ENCODE peak calls at places on chromosome X, in eight cellular contexts. X, S, D, U, Q, R, L and Y are unnamed samples.

GRCh38 chrX:15679246-15679645 is 14.6 kb upstream of the CLTRN start:
- DNase-seq in X (no peak), S (no peak), D (no peak), U (no peak), Q (no peak), R (no peak), L (no peak), Y (no peak)

GRCh38 chrX:150779367-150779766 is 86.2 kb downstream of the MTMR1 start:
- DNase-seq in X (no peak), S (no peak), D (no peak), U (no peak), Q (no peak), R (no peak), L (no peak), Y (no peak)

GRCh38 chrX:53563324-53563723 is 123.2 kb downstream of the HUWE1 start:
- DNase-seq in X (no peak), S (no peak), D (no peak), U (no peak), Q (no peak), R (no peak), L (no peak), Y (no peak)

GRCh38 chrX:12210921-12211320 is 72.6 kb downstream of the FRMPD4 start:
- DNase-seq in X (no peak), S (no peak), D (no peak), U (no peak), Q (no peak), R (no peak), L (peak; percentile 59), Y (no peak)

GRCh38 chrX:116277391-116277790 is 106.8 kb downstream of the AGTR2 start:
- DNase-seq in X (no peak), S (no peak), D (no peak), U (no peak), Q (no peak), R (no peak), L (no peak), Y (no peak)

GRCh38 chrX:153512501-153512893 is 4.9 kb upstream of the ATP2B3 start:
- DNase-seq in X (no peak), S (no peak), D (no peak), U (no peak), Q (no peak), R (no peak), L (no peak), Y (no peak)

GRCh38 chrX:48971325-48972213 is at the start of gene KCND1:
- DNase-seq in X (no peak), S (peak; percentile 39), D (no peak), U (no peak), Q (no peak), R (no peak), L (no peak), Y (no peak)

GRCh38 chrX:21158678-21159077 is 215.5 kb upstream of the CNKSR2 start:
- DNase-seq in X (no peak), S (no peak), D (no peak), U (no peak), Q (no peak), R (no peak), L (no peak), Y (no peak)

GRCh38 chrX:153474718-153475117 is 4.3 kb upstream of the HAUS7 start:
- DNase-seq in X (peak; percentile 0), S (peak; percentile 51), D (no peak), U (no peak), Q (no peak), R (peak; percentile 20), L (no peak), Y (no peak)

GRCh38 chrX:138754861-138755260 is 43.3 kb upstream of the FGF13 start:
- DNase-seq in X (no peak), S (no peak), D (no peak), U (no peak), Q (no peak), R (no peak), L (no peak), Y (no peak)

GRCh38 chrX:16825306-16826035 is 39.2 kb downstream of the TXLNG start:
- DNase-seq in X (no peak), S (no peak), D (no peak), U (no peak), Q (no peak), R (no peak), L (no peak), Y (no peak)

GRCh38 chrX:20680998-20681397 is 414.3 kb upstream of the RPS6KA3 start:
- DNase-seq in X (no peak), S (no peak), D (no peak), U (no peak), Q (no peak), R (no peak), L (no peak), Y (peak; percentile 1)

GRCh38 chrX:2837961-2838360 is 9.2 kb downstream of the GYG2 start:
- DNase-seq in X (no peak), S (no peak), D (no peak), U (no peak), Q (no peak), R (no peak), L (no peak), Y (no peak)

GRCh38 chrX:41828821-41829220 is 94.5 kb downstream of the CASK start:
- DNase-seq in X (no peak), S (no peak), D (no peak), U (no peak), Q (no peak), R (no peak), L (no peak), Y (no peak)

GRCh38 chrX:136768469-136769084 is 12.2 kb downstream of the ARHGEF6 start:
- DNase-seq in X (peak; percentile 21), S (peak; percentile 12), D (no peak), U (peak; percentile 55), Q (peak; percentile 61), R (peak; percentile 7), L (no peak), Y (peak; percentile 84)

GRCh38 chrX:40156472-40157227 is 58.9 kb upstream of the BCOR start:
- DNase-seq in X (no peak), S (peak; percentile 49), D (no peak), U (no peak), Q (no peak), R (no peak), L (no peak), Y (no peak)

GRCh38 chrX:12007881-12008280 is 130.4 kb upstream of the FRMPD4 start:
- DNase-seq in X (no peak), S (no peak), D (no peak), U (no peak), Q (peak; percentile 17), R (no peak), L (peak; percentile 66), Y (no peak)

GRCh38 chrX:30301203-30301602 is 8.0 kb downstream of the NR0B1 start:
- DNase-seq in X (no peak), S (no peak), D (no peak), U (no peak), Q (no peak), R (no peak), L (no peak), Y (no peak)

GRCh38 chrX:48045410-48046311 is 25.8 kb downstream of the ZNF630 start:
- DNase-seq in X (no peak), S (no peak), D (no peak), U (no peak), Q (no peak), R (no peak), L (peak; percentile 51), Y (no peak)

GRCh38 chrX:70553516-70553915 is 108.9 kb downstream of the DLG3 start:
- DNase-seq in X (no peak), S (no peak), D (no peak), U (no peak), Q (no peak), R (no peak), L (no peak), Y (no peak)

GRCh38 chrX:145405012-145405411 is 157.7 kb downstream of the SPANXN1 start:
- DNase-seq in X (no peak), S (no peak), D (no peak), U (peak; percentile 23), Q (no peak), R (no peak), L (peak; percentile 30), Y (peak; percentile 51)

GRCh38 chrX:107205770-107206696 is at the start of the genes DNAAF6 and NUP62CL:
- DNase-seq in X (peak; percentile 49), S (peak; percentile 82), D (peak; percentile 80), U (no peak), Q (no peak), R (peak; percentile 46), L (no peak), Y (peak; percentile 97)

GRCh38 chrX:151697537-151697936 is 2.3 kb downstream of the PRRG3 start:
- DNase-seq in X (no peak), S (no peak), D (no peak), U (no peak), Q (peak; percentile 63), R (no peak), L (peak; percentile 22), Y (no peak)

GRCh38 chrX:54178100-54178940 is 4.7 kb downstream of the FAM120C start:
- DNase-seq in X (no peak), S (no peak), D (no peak), U (no peak), Q (no peak), R (no peak), L (peak; percentile 70), Y (no peak)